ENCODE peak calls at places on chromosome 2, in four cellular contexts. C, X, W and G are unnamed samples.
A peak's percentile ranks its signal among the peaks of the same experiment; 100 is the strongest.

GRCh38 chr2:158481116-158481515 is 24.4 kb downstream of the PKP4 start:
- DNase-seq in W (no peak), X (no peak), C (no peak), G (no peak)

GRCh38 chr2:224372624-224373023 is 29.3 kb downstream of the FAM124B start:
- DNase-seq in W (no peak), C (no peak), X (no peak), G (no peak)

GRCh38 chr2:20597868-20598183 is 53.1 kb downstream of the HS1BP3 start:
- DNase-seq in X (peak; percentile 26), W (no peak), C (no peak), G (no peak)

GRCh38 chr2:79723830-79724229 is 211.0 kb downstream of the CTNNA2 start:
- DNase-seq in C (no peak), X (no peak), W (peak; percentile 91), G (no peak)

GRCh38 chr2:119248311-119248710 is 24.7 kb downstream of the STEAP3 start:
- DNase-seq in C (no peak), X (no peak), W (no peak), G (no peak)

GRCh38 chr2:215452725-215453124 is 16.9 kb upstream of the FN1 start:
- DNase-seq in C (no peak), X (peak; percentile 74), W (no peak), G (no peak)

GRCh38 chr2:199430219-199430618 is 27.5 kb downstream of the SATB2 start:
- DNase-seq in X (no peak), W (no peak), C (no peak), G (no peak)

GRCh38 chr2:26976242-26976641 is 5.8 kb downstream of the MAPRE3 start:
- DNase-seq in C (no peak), W (no peak), X (no peak), G (no peak)

GRCh38 chr2:133773862-133774674 is 205.8 kb upstream of the NCKAP5 start:
- DNase-seq in W (no peak), C (no peak), X (no peak), G (no peak)

GRCh38 chr2:974454-974853 is 23.8 kb downstream of the SNTG2 start:
- DNase-seq in C (no peak), X (peak; percentile 32), W (no peak), G (no peak)

GRCh38 chr2:153232474-153232873 is 246.1 kb downstream of the RPRM start:
- DNase-seq in W (no peak), X (peak; percentile 45), C (no peak), G (no peak)

GRCh38 chr2:47891369-47892337 is 14.6 kb downstream of the FBXO11 start:
- DNase-seq in W (no peak), C (no peak), X (no peak), G (no peak)

GRCh38 chr2:108297436-108298141 is 8.9 kb downstream of the SULT1C2 start:
- DNase-seq in C (no peak), W (peak; percentile 13), X (no peak), G (peak; percentile 74)

GRCh38 chr2:26968001-26968400 is 2.4 kb upstream of the MAPRE3 start:
- DNase-seq in C (no peak), W (no peak), X (no peak), G (no peak)

GRCh38 chr2:8018956-8019355 is 662.9 kb upstream of the ID2 start:
- DNase-seq in C (no peak), X (no peak), W (no peak), G (no peak)

GRCh38 chr2:100959225-100959880 is 42.7 kb upstream of the RPL31 start:
- DNase-seq in C (no peak), X (no peak), W (no peak), G (no peak)

GRCh38 chr2:69601179-69601612 is 42.3 kb downstream of the AAK1 start:
- DNase-seq in C (no peak), W (peak; percentile 63), X (no peak), G (no peak)

GRCh38 chr2:42132066-42132965 is 36.8 kb upstream of the EML4 start:
- DNase-seq in W (peak; percentile 76), C (no peak), X (peak; percentile 43), G (no peak)

GRCh38 chr2:223010641-223011040 is 41.3 kb upstream of the KCNE4 start:
- DNase-seq in C (no peak), W (no peak), X (no peak), G (no peak)

GRCh38 chr2:205686231-205687017 is 4.1 kb downstream of the NRP2 start:
- DNase-seq in C (no peak), X (peak; percentile 80), W (no peak), G (no peak)

GRCh38 chr2:64166637-64167420 is 22.6 kb upstream of the PELI1 start:
- DNase-seq in W (no peak), C (no peak), X (no peak), G (no peak)

GRCh38 chr2:201621293-201621999 is 21.9 kb downstream of the TMEM237 start:
- DNase-seq in X (no peak), C (no peak), W (no peak), G (no peak)

GRCh38 chr2:202140522-202141292 is 67.7 kb downstream of the KIAA2012 start:
- DNase-seq in W (no peak), C (no peak), X (no peak), G (no peak)

GRCh38 chr2:134074619-134075018 is 179.3 kb upstream of the MGAT5 start:
- DNase-seq in C (no peak), W (no peak), X (no peak), G (no peak)

DNA sequence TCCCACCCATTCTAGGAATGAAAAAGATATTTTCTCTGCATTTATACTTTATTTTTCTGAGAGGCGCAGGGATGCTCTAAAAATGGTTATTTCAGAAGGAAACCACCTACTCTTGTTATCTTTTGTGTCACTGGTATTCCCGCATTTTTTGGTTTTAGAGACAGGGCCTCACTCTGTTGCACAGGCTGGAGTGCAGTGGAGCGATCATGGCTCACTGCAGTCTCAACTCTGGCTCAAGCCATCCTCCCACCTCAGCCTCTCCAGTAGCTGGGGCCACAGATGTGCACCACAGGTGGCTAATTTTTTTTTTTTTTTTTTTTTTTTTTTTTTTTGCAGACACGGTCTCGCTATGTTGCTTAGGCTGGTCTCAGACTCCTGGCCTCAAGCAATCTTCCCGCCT is 135.9 kb downstream of the NCK2 start:
- DNase-seq in X (no peak), W (no peak), C (no peak), G (no peak)
- H3K9me3 ChIP-seq in X (no peaks in the 10 kb centered on the region), W (peaks cover 4% of the 10 kb centered on the region), C (peaks cover 7% of the 10 kb centered on the region), G (no peaks in the 10 kb centered on the region)

GRCh38 chr2:172791953-172792352 is 56.3 kb downstream of the RAPGEF4 start:
- DNase-seq in C (no peak), W (no peak), X (peak; percentile 59), G (no peak)
- TF ChIP-seq CTCF in C (no peak), W (no peak), X (peak; percentile 52), G (no peak)

GRCh38 chr2:10924441-10924840 is 12.7 kb downstream of the KCNF1 start:
- DNase-seq in C (no peak), X (no peak), W (no peak), G (no peak)
- H3K9me3 ChIP-seq in C (no peaks in the 10 kb centered on the region), X (no peaks in the 10 kb centered on the region), W (no peaks in the 10 kb centered on the region), G (no peaks in the 10 kb centered on the region)

GRCh38 chr2:238518127-238518827 is 91.5 kb downstream of the ASB1 start:
- DNase-seq in W (no peak), C (no peak), X (no peak), G (no peak)
- TF ChIP-seq CTCF in W (no peak), C (no peak), X (no peak), G (no peak)

DNA sequence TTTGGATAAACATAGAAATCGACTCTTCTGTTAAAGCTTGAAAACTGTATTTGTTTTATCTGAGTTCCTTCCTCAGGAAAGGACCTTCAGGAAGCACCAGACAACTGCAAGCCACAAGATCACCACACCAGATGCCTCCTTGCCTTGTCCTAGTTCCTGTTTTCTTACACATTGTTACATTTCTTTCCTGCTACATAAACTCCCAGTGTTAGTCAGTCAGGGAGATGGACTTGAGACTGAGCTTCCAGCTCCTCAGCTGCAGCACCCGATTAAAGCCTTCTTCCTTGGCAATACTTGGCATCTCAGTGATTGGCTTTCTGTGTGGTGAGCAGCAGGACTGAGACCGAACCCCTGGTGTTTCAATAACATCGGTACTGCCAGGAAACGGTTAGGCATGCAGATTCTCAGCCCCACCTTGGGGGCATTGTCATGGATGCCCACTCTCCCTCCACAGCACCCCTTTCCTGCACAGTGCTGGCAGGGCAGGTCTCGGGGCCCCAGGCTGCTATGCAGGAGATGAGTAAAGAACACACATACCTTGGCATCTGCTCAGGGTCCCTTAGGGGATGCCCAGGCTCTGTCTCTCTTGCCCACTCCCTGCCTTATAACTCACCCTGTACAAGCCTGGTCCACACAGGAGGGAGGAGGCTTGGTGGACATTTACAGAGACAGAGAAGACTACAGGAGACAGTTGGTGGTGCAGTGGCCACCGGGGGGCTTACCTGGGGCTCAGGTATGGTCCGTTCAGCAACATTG is 32.6 kb downstream of the ANKMY1 start:
- DNase-seq in C (no peak), W (no peak), X (peak; percentile 27), G (no peak)
- H3K9me3 ChIP-seq in C (peaks cover 5% of the 10 kb centered on the region), W (peaks cover 41% of the 10 kb centered on the region), X (peaks cover 38% of the 10 kb centered on the region), G (no peaks in the 10 kb centered on the region)

GRCh38 chr2:102034683-102035606 is 43.2 kb downstream of the IL1R2 start:
- DNase-seq in X (no peak), C (no peak), W (no peak), G (no peak)

GRCh38 chr2:102030855-102031527 is 39.2 kb downstream of the IL1R2 start:
- DNase-seq in W (no peak), C (no peak), X (no peak), G (no peak)

GRCh38 chr2:102033750-102034682 is 42.3 kb downstream of the IL1R2 start:
- DNase-seq in C (no peak), X (no peak), W (no peak), G (no peak)

GRCh38 chr2:102032368-102033027 is 40.7 kb downstream of the IL1R2 start:
- DNase-seq in W (peak; percentile 11), X (no peak), C (no peak), G (no peak)

GRCh38 chr2:102033028-102033749 is 41.4 kb downstream of the IL1R2 start:
- DNase-seq in C (peak; percentile 38), W (peak; percentile 67), X (no peak), G (no peak)
- TF ChIP-seq CTCF in C (no peak), W (no peak), X (no peak), G (no peak)